ENCODE peak calls at places on chromosomes 6 and 20, in ten cellular contexts. One of them, this sample, is unnamed.

GRCh38 chr6:28981391-28981832 is 23.7 kb downstream of the ZNF311 start:
- DNase-seq in stimulated activated CD8-positive, alpha-beta memory T cell treated with anti-CD3 and anti-CD28 coated beads, Interleukin-15, amount 100 ng/mL, for 4 hours: peak
- DNase-seq in activated gamma-delta T cell treated with anti-CD3 and anti-CD28 coated beads, Interleukin-2, amount 50 U/mL, for 16 hours: peak
- DNase-seq in GM23338: peak
- DNase-seq in left ventricle myocardium superior: peak
- DNase-seq in AG20443: peak
- DNase-seq in renal cortical epithelial cell: no peak
- DNase-seq in nucleus accumbens: no peak
- DNase-seq in T-helper 1 cell: peak
- DNase-seq in A172: peak
- DNase-seq in this sample: peak

GRCh38 chr20:44646023-44646640 is 5.4 kb downstream of the ADA start:
- DNase-seq in activated gamma-delta T cell treated with anti-CD3 and anti-CD28 coated beads, Interleukin-2, amount 50 U/mL, for 16 hours: no peak
- DNase-seq in GM23338: peak
- DNase-seq in T-helper 1 cell: no peak
- DNase-seq in nucleus accumbens: no peak
- DNase-seq in renal cortical epithelial cell: no peak
- DNase-seq in stimulated activated CD8-positive, alpha-beta memory T cell treated with anti-CD3 and anti-CD28 coated beads, Interleukin-15, amount 100 ng/mL, for 4 hours: no peak
- DNase-seq in AG20443: no peak
- DNase-seq in left ventricle myocardium superior: no peak
- DNase-seq in A172: peak
- DNase-seq in this sample: no peak

GRCh38 chr6:151067684-151068596 is 171.8 kb upstream of the AKAP12 start:
- DNase-seq in nucleus accumbens: no peak
- DNase-seq in GM23338: no peak
- DNase-seq in activated gamma-delta T cell treated with anti-CD3 and anti-CD28 coated beads, Interleukin-2, amount 50 U/mL, for 16 hours: no peak
- DNase-seq in renal cortical epithelial cell: peak
- DNase-seq in left ventricle myocardium superior: peak
- DNase-seq in A172: peak
- DNase-seq in stimulated activated CD8-positive, alpha-beta memory T cell treated with anti-CD3 and anti-CD28 coated beads, Interleukin-15, amount 100 ng/mL, for 4 hours: no peak
- DNase-seq in AG20443: peak
- DNase-seq in T-helper 1 cell: no peak
- DNase-seq in this sample: peak

GRCh38 chr6:71190809-71191208 is 97.8 kb upstream of the OGFRL1 start:
- DNase-seq in nucleus accumbens: no peak
- DNase-seq in activated gamma-delta T cell treated with anti-CD3 and anti-CD28 coated beads, Interleukin-2, amount 50 U/mL, for 16 hours: no peak
- DNase-seq in A172: peak
- DNase-seq in GM23338: peak
- DNase-seq in stimulated activated CD8-positive, alpha-beta memory T cell treated with anti-CD3 and anti-CD28 coated beads, Interleukin-15, amount 100 ng/mL, for 4 hours: no peak
- DNase-seq in AG20443: peak
- DNase-seq in left ventricle myocardium superior: no peak
- DNase-seq in renal cortical epithelial cell: peak
- DNase-seq in T-helper 1 cell: no peak
- DNase-seq in this sample: no peak

GRCh38 chr6:24985313-24985712 is 49.6 kb upstream of the RIPOR2 start:
- DNase-seq in activated gamma-delta T cell treated with anti-CD3 and anti-CD28 coated beads, Interleukin-2, amount 50 U/mL, for 16 hours: no peak
- DNase-seq in GM23338: peak
- DNase-seq in stimulated activated CD8-positive, alpha-beta memory T cell treated with anti-CD3 and anti-CD28 coated beads, Interleukin-15, amount 100 ng/mL, for 4 hours: no peak
- DNase-seq in T-helper 1 cell: no peak
- DNase-seq in A172: no peak
- DNase-seq in AG20443: no peak
- DNase-seq in nucleus accumbens: no peak
- DNase-seq in left ventricle myocardium superior: no peak
- DNase-seq in renal cortical epithelial cell: no peak
- DNase-seq in this sample: no peak

GRCh38 chr20:9837634-9838033 is 1.2 kb downstream of the PAK5 start:
- DNase-seq in AG20443: no peak
- DNase-seq in T-helper 1 cell: no peak
- DNase-seq in GM23338: no peak
- DNase-seq in nucleus accumbens: no peak
- DNase-seq in stimulated activated CD8-positive, alpha-beta memory T cell treated with anti-CD3 and anti-CD28 coated beads, Interleukin-15, amount 100 ng/mL, for 4 hours: no peak
- DNase-seq in activated gamma-delta T cell treated with anti-CD3 and anti-CD28 coated beads, Interleukin-2, amount 50 U/mL, for 16 hours: no peak
- DNase-seq in renal cortical epithelial cell: no peak
- DNase-seq in left ventricle myocardium superior: no peak
- DNase-seq in A172: no peak
- DNase-seq in this sample: no peak

GRCh38 chr6:71335544-71335943 is 46.9 kb downstream of the OGFRL1 start:
- DNase-seq in AG20443: no peak
- DNase-seq in GM23338: no peak
- DNase-seq in renal cortical epithelial cell: no peak
- DNase-seq in activated gamma-delta T cell treated with anti-CD3 and anti-CD28 coated beads, Interleukin-2, amount 50 U/mL, for 16 hours: no peak
- DNase-seq in A172: no peak
- DNase-seq in stimulated activated CD8-positive, alpha-beta memory T cell treated with anti-CD3 and anti-CD28 coated beads, Interleukin-15, amount 100 ng/mL, for 4 hours: no peak
- DNase-seq in left ventricle myocardium superior: no peak
- DNase-seq in nucleus accumbens: no peak
- DNase-seq in T-helper 1 cell: no peak
- DNase-seq in this sample: no peak

GRCh38 chr6:37653933-37654565 is 43.6 kb downstream of the MDGA1 start:
- DNase-seq in T-helper 1 cell: no peak
- DNase-seq in A172: peak
- DNase-seq in AG20443: peak
- DNase-seq in nucleus accumbens: no peak
- DNase-seq in renal cortical epithelial cell: no peak
- DNase-seq in stimulated activated CD8-positive, alpha-beta memory T cell treated with anti-CD3 and anti-CD28 coated beads, Interleukin-15, amount 100 ng/mL, for 4 hours: peak
- DNase-seq in left ventricle myocardium superior: no peak
- DNase-seq in GM23338: peak
- DNase-seq in activated gamma-delta T cell treated with anti-CD3 and anti-CD28 coated beads, Interleukin-2, amount 50 U/mL, for 16 hours: no peak
- DNase-seq in this sample: no peak

GRCh38 chr20:45867811-45868176 is 10.4 kb downstream of the ZSWIM3 start:
- DNase-seq in nucleus accumbens: no peak
- DNase-seq in stimulated activated CD8-positive, alpha-beta memory T cell treated with anti-CD3 and anti-CD28 coated beads, Interleukin-15, amount 100 ng/mL, for 4 hours: no peak
- DNase-seq in left ventricle myocardium superior: no peak
- DNase-seq in activated gamma-delta T cell treated with anti-CD3 and anti-CD28 coated beads, Interleukin-2, amount 50 U/mL, for 16 hours: no peak
- DNase-seq in A172: peak
- DNase-seq in AG20443: peak
- DNase-seq in renal cortical epithelial cell: peak
- DNase-seq in T-helper 1 cell: no peak
- DNase-seq in GM23338: no peak
- DNase-seq in this sample: no peak

GRCh38 chr6:85255661-85256060 is 194.2 kb upstream of the NT5E start:
- DNase-seq in AG20443: no peak
- DNase-seq in stimulated activated CD8-positive, alpha-beta memory T cell treated with anti-CD3 and anti-CD28 coated beads, Interleukin-15, amount 100 ng/mL, for 4 hours: no peak
- DNase-seq in renal cortical epithelial cell: peak
- DNase-seq in T-helper 1 cell: no peak
- DNase-seq in A172: no peak
- DNase-seq in nucleus accumbens: no peak
- DNase-seq in GM23338: no peak
- DNase-seq in activated gamma-delta T cell treated with anti-CD3 and anti-CD28 coated beads, Interleukin-2, amount 50 U/mL, for 16 hours: no peak
- DNase-seq in left ventricle myocardium superior: no peak
- DNase-seq in this sample: no peak

GRCh38 chr6:12012566-12013367 is 655 bp downstream of the HIVEP1 start:
- DNase-seq in renal cortical epithelial cell: peak
- DNase-seq in AG20443: peak
- DNase-seq in A172: peak
- DNase-seq in nucleus accumbens: peak
- DNase-seq in GM23338: peak
- DNase-seq in stimulated activated CD8-positive, alpha-beta memory T cell treated with anti-CD3 and anti-CD28 coated beads, Interleukin-15, amount 100 ng/mL, for 4 hours: peak
- DNase-seq in left ventricle myocardium superior: peak
- DNase-seq in T-helper 1 cell: peak
- DNase-seq in activated gamma-delta T cell treated with anti-CD3 and anti-CD28 coated beads, Interleukin-2, amount 50 U/mL, for 16 hours: peak
- DNase-seq in this sample: peak

GRCh38 chr20:50351541-50351940 is 158.6 kb upstream of the PTPN1 start:
- DNase-seq in nucleus accumbens: no peak
- DNase-seq in T-helper 1 cell: no peak
- DNase-seq in renal cortical epithelial cell: no peak
- DNase-seq in activated gamma-delta T cell treated with anti-CD3 and anti-CD28 coated beads, Interleukin-2, amount 50 U/mL, for 16 hours: no peak
- DNase-seq in stimulated activated CD8-positive, alpha-beta memory T cell treated with anti-CD3 and anti-CD28 coated beads, Interleukin-15, amount 100 ng/mL, for 4 hours: no peak
- DNase-seq in left ventricle myocardium superior: no peak
- DNase-seq in AG20443: no peak
- DNase-seq in A172: no peak
- DNase-seq in GM23338: no peak
- DNase-seq in this sample: no peak

GRCh38 chr6:85113934-85114582 is 335.8 kb upstream of the NT5E start:
- DNase-seq in left ventricle myocardium superior: peak
- DNase-seq in activated gamma-delta T cell treated with anti-CD3 and anti-CD28 coated beads, Interleukin-2, amount 50 U/mL, for 16 hours: no peak
- DNase-seq in AG20443: peak
- DNase-seq in nucleus accumbens: no peak
- DNase-seq in GM23338: no peak
- DNase-seq in A172: no peak
- DNase-seq in T-helper 1 cell: no peak
- DNase-seq in stimulated activated CD8-positive, alpha-beta memory T cell treated with anti-CD3 and anti-CD28 coated beads, Interleukin-15, amount 100 ng/mL, for 4 hours: no peak
- DNase-seq in renal cortical epithelial cell: no peak
- DNase-seq in this sample: peak

GRCh38 chr6:53439556-53439955 is 90.8 kb upstream of the ELOVL5 start:
- DNase-seq in left ventricle myocardium superior: no peak
- DNase-seq in GM23338: no peak
- DNase-seq in stimulated activated CD8-positive, alpha-beta memory T cell treated with anti-CD3 and anti-CD28 coated beads, Interleukin-15, amount 100 ng/mL, for 4 hours: no peak
- DNase-seq in T-helper 1 cell: no peak
- DNase-seq in renal cortical epithelial cell: no peak
- DNase-seq in A172: no peak
- DNase-seq in activated gamma-delta T cell treated with anti-CD3 and anti-CD28 coated beads, Interleukin-2, amount 50 U/mL, for 16 hours: no peak
- DNase-seq in nucleus accumbens: no peak
- DNase-seq in AG20443: peak
- DNase-seq in this sample: no peak

This sample was measured in heart left ventricle.